ENCODE peak calls at places on chromosomes 6 and 20, in four cellular contexts. One of them, this sample, is unnamed.

GRCh38 chr20:62305149-62305764 is 2.5 kb downstream of the ADRM1 start:
- DNase-seq in fibroblast of the conjunctiva: no peak
- DNase-seq in OCI-LY7: no peak
- DNase-seq in AG09319: no peak
- DNase-seq in this sample: no peak

GRCh38 chr6:18415671-18416340 is 28.7 kb downstream of the RNF144B start:
- DNase-seq in OCI-LY7: no peak
- DNase-seq in fibroblast of the conjunctiva: peak; percentile 42
- DNase-seq in AG09319: peak; percentile 20
- DNase-seq in this sample: no peak

GRCh38 chr20:22583773-22584629 is at the start of gene FOXA2:
- DNase-seq in AG09319: no peak
- DNase-seq in fibroblast of the conjunctiva: no peak
- DNase-seq in OCI-LY7: no peak
- DNase-seq in this sample: no peak

GRCh38 chr6:104685871-104686549 is 173.7 kb downstream of the HACE1 start:
- DNase-seq in fibroblast of the conjunctiva: no peak
- DNase-seq in AG09319: no peak
- DNase-seq in OCI-LY7: no peak
- DNase-seq in this sample: no peak

GRCh38 chr6:27419363-27419762 is 30.8 kb downstream of the ZNF391 start:
- DNase-seq in OCI-LY7: no peak
- DNase-seq in fibroblast of the conjunctiva: no peak
- DNase-seq in AG09319: no peak
- DNase-seq in this sample: no peak

GRCh38 chr6:91144161-91144560 is 557.3 kb upstream of the MAP3K7 start:
- DNase-seq in OCI-LY7: no peak
- DNase-seq in AG09319: no peak
- DNase-seq in fibroblast of the conjunctiva: no peak
- DNase-seq in this sample: no peak

GRCh38 chr6:31087494-31088089 is 24.8 kb downstream of the C6orf15 start:
- DNase-seq in fibroblast of the conjunctiva: peak; percentile 66
- DNase-seq in OCI-LY7: peak; percentile 83
- DNase-seq in AG09319: peak; percentile 63
- DNase-seq in this sample: peak; percentile 87

GRCh38 chr6:113998811-113999210 is 27.9 kb upstream of the HDAC2 start:
- DNase-seq in fibroblast of the conjunctiva: no peak
- DNase-seq in OCI-LY7: no peak
- DNase-seq in AG09319: no peak
- DNase-seq in this sample: no peak

GRCh38 chr6:32941412-32941784 is 570 bp upstream of the HLA-DMB start:
- DNase-seq in AG09319: no peak
- DNase-seq in fibroblast of the conjunctiva: no peak
- DNase-seq in OCI-LY7: peak; percentile 93
- DNase-seq in this sample: peak; percentile 93